ENCODE peak calls at places on chromosomes 12 and 14, in six cellular contexts. F is fibroblast of villous mesenchyme; X is CD8-positive, alpha-beta T cell; U is endothelial cell; M is epithelial cell of proximal tubule; S is dorsolateral prefrontal cortex. P is an unnamed sample.

GRCh38 chr14:61196792-61197191 is 84.3 kb downstream of the TMEM30B start:
- DNase-seq in X (no peak), U (no peak), S (no peak), M (no peak), F (peak), P (no peak)

GRCh38 chr12:3704512-3705348 is 48.2 kb downstream of the CRACR2A start:
- DNase-seq in F (peak), U (no peak), X (no peak), M (no peak), S (no peak), P (no peak)

GRCh38 chr12:105378821-105379400 is 48.4 kb downstream of the C12orf75 start:
- DNase-seq in X (no peak), F (no peak), S (no peak), M (no peak), U (peak), P (no peak)

GRCh38 chr12:50402270-50403000 is 1.8 kb downstream of the LARP4 start:
- DNase-seq in S (no peak), U (no peak), X (no peak), F (no peak), M (no peak), P (no peak)

GRCh38 chr12:49092086-49092815 is 2.4 kb downstream of the DHH start:
- DNase-seq in X (peak), U (peak), F (peak), M (no peak), S (peak), P (no peak)

GRCh38 chr12:21940972-21941521 is at the start of gene ABCC9:
- DNase-seq in X (no peak), S (peak), U (peak), M (no peak), F (peak), P (no peak)

GRCh38 chr14:95314609-95315008 is 5.1 kb downstream of the CLMN start:
- DNase-seq in M (peak), S (no peak), F (peak), X (no peak), U (no peak), P (no peak)

GRCh38 chr12:123614531-123614930 is 12.6 kb downstream of the DDX55 start:
- DNase-seq in U (no peak), X (no peak), S (no peak), F (peak), M (no peak), P (no peak)

GRCh38 chr12:22924391-22924790 is 299.4 kb downstream of the ETNK1 start:
- DNase-seq in F (no peak), X (no peak), S (no peak), U (no peak), M (no peak), P (no peak)

GRCh38 chr12:46269429-46270241 is 792 bp upstream of the SLC38A1 start:
- DNase-seq in U (peak), X (peak), F (no peak), M (no peak), S (no peak), P (peak)

GRCh38 chr12:42969357-42969756 is 379.8 kb upstream of the PRICKLE1 start:
- DNase-seq in S (no peak), U (no peak), M (no peak), X (no peak), F (no peak), P (no peak)

GRCh38 chr14:94975366-94975765 is 182.0 kb downstream of the DICER1 start:
- DNase-seq in S (no peak), U (no peak), X (no peak), F (no peak), M (no peak), P (no peak)

GRCh38 chr12:112456029-112456428 is 37.3 kb downstream of the PTPN11 start:
- DNase-seq in U (no peak), S (no peak), M (no peak), X (no peak), F (no peak), P (no peak)

GRCh38 chr14:89833120-89833521 is 121.4 kb downstream of the EFCAB11 start:
- DNase-seq in S (no peak), M (no peak), U (no peak), F (no peak), X (no peak), P (no peak)

GRCh38 chr12:5138256-5138655 is 94.6 kb downstream of the KCNA5 start:
- DNase-seq in M (no peak), U (no peak), S (no peak), X (no peak), F (no peak), P (no peak)

GRCh38 chr12:66003951-66004350 is 126.6 kb downstream of the LLPH start:
- DNase-seq in U (no peak), F (no peak), M (no peak), X (no peak), S (no peak), P (no peak)

GRCh38 chr14:101557811-101558738 is 3.2 kb upstream of the DIO3 start:
- DNase-seq in S (no peak), F (peak), M (no peak), U (no peak), X (no peak), P (no peak)

GRCh38 chr12:6820171-6820570 is 1.4 kb upstream of the GPR162 start:
- DNase-seq in M (no peak), U (no peak), X (no peak), F (no peak), S (no peak), P (no peak)

GRCh38 chr12:52713960-52714886 is 10.9 kb upstream of the KRT77 start:
- DNase-seq in M (no peak), X (peak), S (no peak), F (no peak), U (peak), P (no peak)

GRCh38 chr14:59939828-59940227 is 19.9 kb downstream of the LRRC9 start:
- DNase-seq in U (no peak), F (no peak), M (no peak), X (no peak), S (no peak), P (no peak)

GRCh38 chr14:58426819-58427288 is 477 bp downstream of the TIMM9 start:
- DNase-seq in F (peak), U (peak), X (peak), M (no peak), S (peak), P (peak)

GRCh38 chr12:106126441-106127288 is 12.1 kb downstream of the NUAK1 start:
- DNase-seq in U (no peak), S (no peak), M (peak), X (no peak), F (peak), P (no peak)

GRCh38 chr12:82507656-82508055 is 149.3 kb downstream of the METTL25 start:
- DNase-seq in S (no peak), M (no peak), F (no peak), U (no peak), X (no peak), P (no peak)

GRCh38 chr12:92105110-92105509 is 40.5 kb downstream of the BTG1 start:
- DNase-seq in M (no peak), S (no peak), U (no peak), X (no peak), F (no peak), P (no peak)

GRCh38 chr12:85076688-85077430 is 40.7 kb downstream of the LRRIQ1 start:
- DNase-seq in S (no peak), M (peak), F (peak), X (no peak), U (no peak), P (no peak)

DNA sequence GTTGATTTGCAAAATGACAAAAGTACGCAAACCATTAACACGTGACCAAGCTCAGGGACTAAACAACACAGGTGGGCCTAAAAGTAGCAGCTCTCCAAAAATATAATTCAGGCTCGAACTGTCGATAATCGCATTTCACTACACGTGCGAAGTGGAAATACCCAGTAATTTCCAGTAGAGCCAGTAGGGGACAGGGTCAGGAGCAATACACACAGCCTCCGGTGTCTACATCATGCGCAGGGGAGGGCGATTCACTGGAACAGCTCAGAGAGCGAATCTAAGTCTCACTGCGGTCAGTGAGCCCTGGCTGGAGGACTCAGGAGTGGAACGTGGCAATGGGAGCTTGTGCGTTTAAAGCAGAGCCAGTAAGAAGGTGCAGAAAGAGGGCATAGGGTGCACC is 40.4 kb downstream of the SETD3 start:
- DNase-seq in U (no peak), M (no peak), X (no peak), F (no peak), S (no peak), P (no peak)
- TF ChIP-seq CTCF in U (no peak), M (peak), X (no peak), F (no peak), S (no peak), P (no peak)

GRCh38 chr12:1795785-1796514 is 24.4 kb upstream of the LRTM2 start:
- DNase-seq in U (peak), S (peak), X (peak), F (peak), M (no peak), P (peak)
- TF ChIP-seq CTCF in U (peak), S (peak), X (peak), F (peak), M (peak), P (peak)

GRCh38 chr14:69812725-69813124 is 15.7 kb upstream of the SLC10A1 start:
- DNase-seq in S (no peak), M (no peak), X (no peak), U (no peak), F (no peak), P (no peak)
- TF ChIP-seq CTCF in S (no peak), M (no peak), X (no peak), U (no peak), F (no peak), P (no peak)

GRCh38 chr14:49691031-49691430 is 1.9 kb upstream of the KLHDC1 start:
- DNase-seq in X (no peak), F (no peak), S (no peak), U (no peak), M (no peak), P (no peak)

GRCh38 chr14:49688701-49689030 is 652 bp upstream of the POLE2 start:
- DNase-seq in S (no peak), F (no peak), U (no peak), M (no peak), X (no peak), P (no peak)

GRCh38 chr14:49692191-49692757 is 646 bp upstream of the KLHDC1 start:
- DNase-seq in M (no peak), U (no peak), X (no peak), F (peak), S (no peak), P (no peak)

GRCh38 chr14:49686425-49686824 is 1.6 kb downstream of the POLE2 start:
- DNase-seq in X (no peak), S (no peak), F (no peak), U (no peak), M (no peak), P (no peak)

DNA sequence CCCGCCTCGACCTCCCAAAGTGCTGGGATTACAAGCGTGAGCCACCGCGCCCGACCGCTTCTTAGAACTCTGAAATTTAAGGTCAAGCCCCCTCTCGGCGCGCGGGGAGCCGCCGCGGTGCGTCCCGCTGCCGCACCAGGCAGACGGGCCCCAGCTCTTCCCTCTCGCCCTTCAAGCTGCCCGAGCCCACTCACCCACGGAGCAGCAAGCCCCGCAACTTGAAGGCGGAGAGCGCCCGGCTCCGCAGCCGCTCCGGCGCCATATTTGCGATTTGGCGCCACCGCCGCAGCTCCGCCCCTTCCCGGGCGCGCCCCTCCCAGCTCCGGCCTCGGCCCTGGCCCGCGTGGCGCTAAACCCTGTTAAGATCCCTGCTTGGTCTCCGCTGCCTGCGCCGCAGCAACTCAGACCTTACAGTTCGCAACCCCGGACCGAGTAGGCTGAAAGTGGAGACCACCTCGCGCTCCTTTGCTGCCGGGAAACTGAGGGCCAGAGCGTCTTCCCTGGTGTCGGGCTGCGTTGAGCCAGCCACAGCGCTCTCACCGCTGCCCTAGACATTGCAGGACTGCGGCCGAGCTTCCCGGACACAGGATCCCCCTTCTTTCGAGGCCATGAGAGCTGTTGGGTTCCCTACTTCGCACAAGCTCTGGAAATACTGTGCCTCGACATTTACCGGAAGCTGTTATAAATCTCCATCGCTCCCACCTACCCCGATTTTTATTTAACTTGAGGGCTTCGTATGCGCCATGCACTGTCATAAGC is at the start of gene POLE2:
- DNase-seq in F (peak), U (peak), S (peak), M (no peak), X (peak), P (peak)
- TF ChIP-seq CTCF in F (no peak), U (no peak), S (no peak), M (no peak), X (no peak), P (no peak)

DNA sequence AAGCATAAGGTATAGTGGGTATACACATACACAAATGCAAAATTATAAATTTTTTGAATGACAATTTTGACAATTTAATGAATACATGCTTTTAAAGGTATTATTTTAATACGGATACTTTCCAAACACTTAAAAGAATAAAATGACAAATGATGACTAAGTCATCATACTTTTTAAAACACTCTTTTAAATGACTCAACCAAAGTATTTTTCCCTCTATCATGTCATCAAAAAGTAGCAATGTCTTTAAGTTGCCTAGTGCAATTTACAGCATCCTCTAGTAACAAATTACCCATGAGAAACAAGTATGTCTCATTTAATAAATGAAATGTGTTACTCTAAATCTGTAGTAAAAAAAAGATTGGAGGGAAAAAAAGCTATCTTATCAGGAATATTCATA is 73.3 kb downstream of the RPS6KA5 start:
- DNase-seq in U (no peak), M (no peak), F (no peak), S (no peak), X (no peak), P (no peak)
- TF ChIP-seq CTCF in U (no peak), M (no peak), F (no peak), S (no peak), X (no peak), P (no peak)